ENCODE peak calls at places on chromosomes 2 and 18, in four cellular contexts. One of them, this sample, is unnamed.

GRCh38 chr2:191217580-191217979 is 27.6 kb upstream of the MYO1B start:
- DNase-seq in neuronal stem cell: no peak
- DNase-seq in mesenchymal stem cell: peak
- DNase-seq in IMR-90: peak
- DNase-seq in this sample: peak

GRCh38 chr2:3246928-3247714 is 130.5 kb downstream of the EIPR1 start:
- DNase-seq in mesenchymal stem cell: no peak
- DNase-seq in IMR-90: no peak
- DNase-seq in neuronal stem cell: no peak
- DNase-seq in this sample: peak

GRCh38 chr2:158509928-158510797 is 53.4 kb downstream of the PKP4 start:
- DNase-seq in neuronal stem cell: no peak
- DNase-seq in IMR-90: peak
- DNase-seq in mesenchymal stem cell: peak
- DNase-seq in this sample: no peak

GRCh38 chr18:43486462-43486861 is 209.2 kb upstream of the SYT4 start:
- DNase-seq in neuronal stem cell: peak
- DNase-seq in IMR-90: no peak
- DNase-seq in mesenchymal stem cell: no peak
- DNase-seq in this sample: peak

GRCh38 chr2:2007551-2008501 is 263.5 kb upstream of the PXDN start:
- DNase-seq in neuronal stem cell: no peak
- DNase-seq in mesenchymal stem cell: no peak
- DNase-seq in IMR-90: no peak
- DNase-seq in this sample: peak

GRCh38 chr2:128603411-128603924 is 284.8 kb upstream of the HS6ST1 start:
- DNase-seq in neuronal stem cell: no peak
- DNase-seq in IMR-90: no peak
- DNase-seq in mesenchymal stem cell: no peak
- DNase-seq in this sample: no peak

GRCh38 chr2:59947917-59948534 is 605.4 kb downstream of the BCL11A start:
- DNase-seq in mesenchymal stem cell: no peak
- DNase-seq in IMR-90: no peak
- DNase-seq in neuronal stem cell: no peak
- DNase-seq in this sample: no peak

GRCh38 chr2:233713262-233713615 is 532 bp downstream of the UGT1A5 start:
- DNase-seq in mesenchymal stem cell: no peak
- DNase-seq in neuronal stem cell: no peak
- DNase-seq in IMR-90: no peak
- DNase-seq in this sample: no peak

GRCh38 chr2:207256476-207257207 is 90.9 kb upstream of the KLF7 start:
- DNase-seq in neuronal stem cell: no peak
- DNase-seq in IMR-90: peak
- DNase-seq in mesenchymal stem cell: peak
- DNase-seq in this sample: peak

GRCh38 chr2:18178736-18179349 is 300.4 kb downstream of the KCNS3 start:
- DNase-seq in neuronal stem cell: peak
- DNase-seq in IMR-90: peak
- DNase-seq in mesenchymal stem cell: peak
- DNase-seq in this sample: peak

GRCh38 chr2:179096090-179096489 is 46.2 kb upstream of the CCDC141 start:
- DNase-seq in neuronal stem cell: no peak
- DNase-seq in mesenchymal stem cell: no peak
- DNase-seq in IMR-90: no peak
- DNase-seq in this sample: peak

GRCh38 chr2:165018207-165018606 is 62.9 kb upstream of the SLC38A11 start:
- DNase-seq in neuronal stem cell: peak
- DNase-seq in IMR-90: peak
- DNase-seq in mesenchymal stem cell: peak
- DNase-seq in this sample: peak

GRCh38 chr18:12652861-12653401 is 5.0 kb downstream of the SPIRE1 start:
- DNase-seq in neuronal stem cell: no peak
- DNase-seq in IMR-90: peak
- DNase-seq in mesenchymal stem cell: peak
- DNase-seq in this sample: no peak

GRCh38 chr18:51580580-51580979 is 383.1 kb upstream of the MEX3C start:
- DNase-seq in IMR-90: no peak
- DNase-seq in neuronal stem cell: no peak
- DNase-seq in mesenchymal stem cell: no peak
- DNase-seq in this sample: no peak

DNA sequence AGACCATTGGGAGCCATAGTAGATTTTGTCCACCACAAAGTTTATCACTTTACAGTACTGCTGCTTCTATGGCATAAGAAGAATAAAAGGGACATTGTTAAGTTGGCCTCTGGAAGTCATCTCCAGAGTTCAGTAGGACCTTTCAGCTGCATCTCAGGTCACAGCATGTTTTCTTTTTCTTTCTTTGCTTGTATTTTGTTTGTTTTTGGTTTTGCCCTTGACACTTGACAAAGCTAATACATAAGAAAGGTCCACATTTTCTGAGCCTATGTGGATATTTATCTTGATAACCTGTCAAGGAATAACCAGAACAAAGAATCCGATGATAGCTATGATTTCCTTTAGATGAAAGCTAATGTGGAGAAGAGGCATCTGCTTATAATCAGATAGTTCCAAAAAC is 101.6 kb upstream of the XIRP2 start:
- DNase-seq in neuronal stem cell: no peak
- DNase-seq in mesenchymal stem cell: no peak
- DNase-seq in IMR-90: no peak
- DNase-seq in this sample: no peak
- H3K27ac ChIP-seq in neuronal stem cell: no peak
- H3K27ac ChIP-seq in mesenchymal stem cell: no peak
- H3K27ac ChIP-seq in IMR-90: no peak
- H3K27ac ChIP-seq in this sample: no peak

GRCh38 chr2:20073462-20073861 is 22.0 kb upstream of the LAPTM4A start:
- DNase-seq in IMR-90: peak
- DNase-seq in neuronal stem cell: no peak
- DNase-seq in mesenchymal stem cell: no peak
- DNase-seq in this sample: no peak
- H2BK120ac ChIP-seq in IMR-90: peak
- H2BK120ac ChIP-seq in neuronal stem cell: no peak
- H2BK120ac ChIP-seq in mesenchymal stem cell: no peak
- H2BK120ac ChIP-seq in this sample: no peak

DNA sequence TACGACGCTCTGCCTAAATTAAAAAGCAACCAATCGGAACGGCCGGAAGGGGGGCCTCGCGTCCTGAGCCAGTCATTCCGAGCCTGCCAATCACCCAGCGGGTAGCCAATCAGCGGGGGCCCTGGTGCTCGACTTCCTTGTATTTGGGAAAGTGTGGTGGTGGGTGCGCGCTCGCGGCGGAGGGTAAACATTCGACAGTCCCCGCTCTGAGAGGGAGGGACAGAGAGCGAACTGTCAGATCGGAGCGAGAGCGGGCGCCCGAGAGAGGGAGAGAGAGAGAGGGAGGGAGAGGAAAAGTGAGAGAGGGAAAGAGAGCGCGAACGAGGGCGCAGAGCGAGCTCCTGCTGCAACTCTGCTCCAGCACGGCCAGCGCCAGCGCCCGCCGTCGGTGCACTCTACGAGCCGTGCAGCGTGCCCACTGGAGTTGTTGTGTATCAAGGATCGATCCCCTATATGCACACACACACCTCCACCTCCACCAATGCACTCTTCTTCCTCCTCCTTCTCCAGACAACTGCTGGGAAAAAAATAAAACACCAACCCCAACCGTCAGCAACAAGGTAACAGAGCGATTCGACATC is at the start of gene POU3F3:
- DNase-seq in neuronal stem cell: peak
- DNase-seq in mesenchymal stem cell: no peak
- DNase-seq in IMR-90: no peak
- DNase-seq in this sample: peak
- H3K4me3 ChIP-seq in neuronal stem cell: peak
- H3K4me3 ChIP-seq in mesenchymal stem cell: peak
- H3K4me3 ChIP-seq in IMR-90: peak
- H3K4me3 ChIP-seq in this sample: peak

GRCh38 chr2:172196768-172197322 is 94.1 kb upstream of the DLX2 start:
- DNase-seq in neuronal stem cell: no peak
- DNase-seq in mesenchymal stem cell: peak
- DNase-seq in IMR-90: peak
- DNase-seq in this sample: no peak

GRCh38 chr2:172195836-172196376 is 93.2 kb upstream of the DLX2 start:
- DNase-seq in neuronal stem cell: no peak
- DNase-seq in IMR-90: no peak
- DNase-seq in mesenchymal stem cell: no peak
- DNase-seq in this sample: no peak

GRCh38 chr2:172200495-172201085 is 97.9 kb upstream of the DLX2 start:
- DNase-seq in mesenchymal stem cell: peak
- DNase-seq in IMR-90: peak
- DNase-seq in neuronal stem cell: no peak
- DNase-seq in this sample: peak

GRCh38 chr2:172198908-172199307 is 96.2 kb upstream of the DLX2 start:
- DNase-seq in IMR-90: no peak
- DNase-seq in neuronal stem cell: no peak
- DNase-seq in mesenchymal stem cell: no peak
- DNase-seq in this sample: no peak

DNA sequence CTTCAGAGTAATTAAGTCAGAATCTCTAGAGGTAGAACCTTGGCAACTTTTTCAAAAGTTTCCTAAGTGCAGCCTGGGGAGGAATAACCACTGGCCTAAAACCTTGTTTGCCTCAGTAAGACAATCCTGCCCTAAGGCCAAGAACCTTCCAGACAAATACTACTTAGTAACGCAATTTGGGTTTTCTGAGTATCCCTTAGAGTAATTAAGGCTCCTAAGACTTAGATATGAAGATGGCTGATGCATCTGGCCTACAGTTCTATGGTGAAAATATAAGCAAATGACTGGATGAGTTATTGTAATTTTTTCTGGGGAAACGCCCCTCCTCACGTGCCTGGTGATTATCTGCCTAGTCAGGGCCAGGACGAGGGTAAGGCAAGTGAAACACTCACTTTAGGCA is 95.7 kb upstream of the DLX2 start:
- DNase-seq in mesenchymal stem cell: no peak
- DNase-seq in neuronal stem cell: no peak
- DNase-seq in IMR-90: no peak
- DNase-seq in this sample: no peak
- H3K27ac ChIP-seq in mesenchymal stem cell: no peak
- H3K27ac ChIP-seq in neuronal stem cell: no peak
- H3K27ac ChIP-seq in IMR-90: no peak
- H3K27ac ChIP-seq in this sample: no peak

GRCh38 chr2:9406529-9407362 is 16.6 kb downstream of the ITGB1BP1 start:
- DNase-seq in IMR-90: peak
- DNase-seq in neuronal stem cell: no peak
- DNase-seq in mesenchymal stem cell: no peak
- DNase-seq in this sample: no peak
- H2BK120ac ChIP-seq in IMR-90: peak
- H2BK120ac ChIP-seq in neuronal stem cell: no peak
- H2BK120ac ChIP-seq in mesenchymal stem cell: no peak
- H2BK120ac ChIP-seq in this sample: no peak

GRCh38 chr18:500556-501405 is at the start of gene COLEC12:
- DNase-seq in neuronal stem cell: peak
- DNase-seq in IMR-90: no peak
- DNase-seq in mesenchymal stem cell: peak
- DNase-seq in this sample: peak

GRCh38 chr18:498901-499300 is 1.6 kb downstream of the COLEC12 start:
- DNase-seq in neuronal stem cell: no peak
- DNase-seq in IMR-90: no peak
- DNase-seq in mesenchymal stem cell: no peak
- DNase-seq in this sample: peak

GRCh38 chr18:501406-501714 is 859 bp upstream of the COLEC12 start:
- DNase-seq in mesenchymal stem cell: no peak
- DNase-seq in IMR-90: no peak
- DNase-seq in neuronal stem cell: no peak
- DNase-seq in this sample: peak

GRCh38 chr18:499351-500229 is 911 bp downstream of the COLEC12 start:
- DNase-seq in IMR-90: peak
- DNase-seq in neuronal stem cell: no peak
- DNase-seq in mesenchymal stem cell: peak
- DNase-seq in this sample: peak

DNA sequence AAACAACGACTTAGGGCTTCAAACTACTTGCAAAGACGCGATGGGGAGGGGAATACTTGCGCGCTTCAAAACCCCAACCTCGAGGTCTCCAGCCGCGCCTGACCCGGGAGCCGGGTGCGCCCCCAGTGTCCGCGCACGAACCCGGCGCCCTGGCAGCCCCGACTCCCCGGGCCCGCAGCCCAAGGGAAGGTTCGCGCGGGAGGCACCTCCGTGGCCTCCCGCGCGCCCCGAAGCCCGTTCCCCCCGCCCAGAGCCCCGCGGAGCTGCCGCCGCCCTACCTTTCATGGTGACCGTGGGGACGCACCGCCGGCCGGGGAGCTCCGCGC is 308 bp downstream of the COLEC12 start:
- DNase-seq in neuronal stem cell: peak
- DNase-seq in IMR-90: no peak
- DNase-seq in mesenchymal stem cell: no peak
- DNase-seq in this sample: peak
- H3K4me3 ChIP-seq in neuronal stem cell: peak
- H3K4me3 ChIP-seq in IMR-90: peak
- H3K4me3 ChIP-seq in mesenchymal stem cell: peak
- H3K4me3 ChIP-seq in this sample: peak

GRCh38 chr2:224904390-224904789 is 137.9 kb downstream of the DOCK10 start:
- DNase-seq in mesenchymal stem cell: no peak
- DNase-seq in IMR-90: peak
- DNase-seq in neuronal stem cell: no peak
- DNase-seq in this sample: no peak

GRCh38 chr2:224915126-224915525 is 127.1 kb downstream of the DOCK10 start:
- DNase-seq in neuronal stem cell: no peak
- DNase-seq in IMR-90: peak
- DNase-seq in mesenchymal stem cell: no peak
- DNase-seq in this sample: no peak

GRCh38 chr2:224908820-224909219 is 133.4 kb downstream of the DOCK10 start:
- DNase-seq in IMR-90: no peak
- DNase-seq in mesenchymal stem cell: no peak
- DNase-seq in neuronal stem cell: peak
- DNase-seq in this sample: no peak

GRCh38 chr2:224910535-224910934 is 131.7 kb downstream of the DOCK10 start:
- DNase-seq in IMR-90: peak
- DNase-seq in mesenchymal stem cell: no peak
- DNase-seq in neuronal stem cell: no peak
- DNase-seq in this sample: peak

GRCh38 chr2:224909885-224910517 is 132.3 kb downstream of the DOCK10 start:
- DNase-seq in mesenchymal stem cell: peak
- DNase-seq in IMR-90: peak
- DNase-seq in neuronal stem cell: no peak
- DNase-seq in this sample: peak
- H3K27ac ChIP-seq in mesenchymal stem cell: no peak
- H3K27ac ChIP-seq in IMR-90: no peak
- H3K27ac ChIP-seq in neuronal stem cell: no peak
- H3K27ac ChIP-seq in this sample: no peak